ENCODE peak calls at places on chromosomes 4 and X, in five cellular contexts. One of them, this sample, is unnamed.

GRCh38 chr4:184548651-184549341 is 74.4 kb upstream of the IRF2 start:
- DNase-seq in RWPE1: no peak
- DNase-seq in cardiac fibroblast: no peak
- DNase-seq in HCT116: no peak
- DNase-seq in K562: no peak
- DNase-seq in this sample: no peak

GRCh38 chr4:120156115-120156718 is 89.6 kb upstream of the MAD2L1 start:
- DNase-seq in cardiac fibroblast: peak
- DNase-seq in RWPE1: peak
- DNase-seq in HCT116: peak
- DNase-seq in K562: peak
- DNase-seq in this sample: peak

GRCh38 chr4:13092702-13093101 is 391.4 kb downstream of the RAB28 start:
- DNase-seq in HCT116: no peak
- DNase-seq in RWPE1: no peak
- DNase-seq in cardiac fibroblast: no peak
- DNase-seq in K562: no peak
- DNase-seq in this sample: no peak

GRCh38 chr4:169079942-169080827 is 70.1 kb upstream of the CBR4 start:
- DNase-seq in K562: peak
- DNase-seq in HCT116: no peak
- DNase-seq in RWPE1: no peak
- DNase-seq in cardiac fibroblast: peak
- DNase-seq in this sample: no peak

GRCh38 chrX:48468247-48468671 is 1.8 kb downstream of the SLC38A5 start:
- DNase-seq in RWPE1: no peak
- DNase-seq in cardiac fibroblast: no peak
- DNase-seq in HCT116: no peak
- DNase-seq in K562: peak
- DNase-seq in this sample: no peak

GRCh38 chrX:22686138-22686541 is 313.6 kb upstream of the DDX53 start:
- DNase-seq in cardiac fibroblast: peak
- DNase-seq in K562: no peak
- DNase-seq in HCT116: no peak
- DNase-seq in RWPE1: no peak
- DNase-seq in this sample: peak

GRCh38 chrX:50594788-50595187 is 124.2 kb upstream of the DGKK start:
- DNase-seq in cardiac fibroblast: peak
- DNase-seq in RWPE1: no peak
- DNase-seq in K562: no peak
- DNase-seq in HCT116: no peak
- DNase-seq in this sample: no peak

GRCh38 chrX:1358793-1359476 is 22.4 kb downstream of the IL3RA start:
- DNase-seq in HCT116: no peak
- DNase-seq in K562: no peak
- DNase-seq in cardiac fibroblast: no peak
- DNase-seq in RWPE1: no peak
- DNase-seq in this sample: no peak

GRCh38 chr4:110005461-110006056 is 92.9 kb downstream of the EGF start:
- DNase-seq in RWPE1: peak
- DNase-seq in HCT116: peak
- DNase-seq in cardiac fibroblast: peak
- DNase-seq in K562: peak
- DNase-seq in this sample: peak

GRCh38 chr4:72424006-72424405 is 145.0 kb downstream of the ADAMTS3 start:
- DNase-seq in K562: no peak
- DNase-seq in cardiac fibroblast: no peak
- DNase-seq in HCT116: no peak
- DNase-seq in RWPE1: no peak
- DNase-seq in this sample: no peak

GRCh38 chrX:50638123-50638522 is 167.5 kb upstream of the DGKK start:
- DNase-seq in cardiac fibroblast: peak
- DNase-seq in K562: no peak
- DNase-seq in HCT116: no peak
- DNase-seq in RWPE1: no peak
- DNase-seq in this sample: no peak

GRCh38 chrX:118325453-118325852 is 20.5 kb upstream of the WDR44 start:
- DNase-seq in cardiac fibroblast: peak
- DNase-seq in RWPE1: peak
- DNase-seq in K562: peak
- DNase-seq in HCT116: no peak
- DNase-seq in this sample: no peak

GRCh38 chr4:25234390-25235367 is 846 bp downstream of the PI4K2B start:
- DNase-seq in cardiac fibroblast: peak
- DNase-seq in HCT116: peak
- DNase-seq in RWPE1: peak
- DNase-seq in K562: peak
- DNase-seq in this sample: peak

GRCh38 chr4:152894673-152895072 is 41.5 kb upstream of the FHDC1 start:
- DNase-seq in HCT116: peak
- DNase-seq in K562: no peak
- DNase-seq in RWPE1: peak
- DNase-seq in cardiac fibroblast: peak
- DNase-seq in this sample: no peak

GRCh38 chr4:26116057-26116456 is 202.0 kb downstream of the SMIM20 start:
- DNase-seq in cardiac fibroblast: no peak
- DNase-seq in HCT116: no peak
- DNase-seq in RWPE1: peak
- DNase-seq in K562: no peak
- DNase-seq in this sample: no peak

GRCh38 chr4:76579596-76580375 is 144.8 kb downstream of the SHROOM3 start:
- DNase-seq in K562: no peak
- DNase-seq in RWPE1: no peak
- DNase-seq in cardiac fibroblast: no peak
- DNase-seq in HCT116: no peak
- DNase-seq in this sample: no peak

GRCh38 chr4:181582595-181582994 is 660.6 kb upstream of the TENM3 start:
- DNase-seq in cardiac fibroblast: no peak
- DNase-seq in HCT116: no peak
- DNase-seq in RWPE1: no peak
- DNase-seq in K562: peak
- DNase-seq in this sample: no peak

GRCh38 chr4:72689929-72690328 is 120.9 kb upstream of the ADAMTS3 start:
- DNase-seq in RWPE1: no peak
- DNase-seq in cardiac fibroblast: no peak
- DNase-seq in K562: no peak
- DNase-seq in HCT116: no peak
- DNase-seq in this sample: no peak

GRCh38 chrX:39196192-39197102 is 395.2 kb downstream of the MID1IP1 start:
- DNase-seq in RWPE1: peak
- DNase-seq in K562: peak
- DNase-seq in HCT116: peak
- DNase-seq in cardiac fibroblast: peak
- DNase-seq in this sample: peak

GRCh38 chr4:105140684-105141490 is 5.8 kb upstream of the TET2 start:
- DNase-seq in cardiac fibroblast: peak
- DNase-seq in HCT116: no peak
- DNase-seq in RWPE1: peak
- DNase-seq in K562: no peak
- DNase-seq in this sample: no peak

GRCh38 chr4:78665216-78665615 is 110.9 kb upstream of the BMP2K start:
- DNase-seq in K562: peak
- DNase-seq in RWPE1: no peak
- DNase-seq in cardiac fibroblast: no peak
- DNase-seq in HCT116: no peak
- DNase-seq in this sample: no peak

GRCh38 chrX:67607436-67607835 is 63.6 kb downstream of the AR start:
- DNase-seq in cardiac fibroblast: no peak
- DNase-seq in RWPE1: no peak
- DNase-seq in K562: no peak
- DNase-seq in HCT116: no peak
- DNase-seq in this sample: peak

GRCh38 chrX:14832591-14832990 is 40.3 kb downstream of the FANCB start:
- DNase-seq in cardiac fibroblast: peak
- DNase-seq in HCT116: no peak
- DNase-seq in RWPE1: no peak
- DNase-seq in K562: no peak
- DNase-seq in this sample: no peak

GRCh38 chr4:13597604-13598003 is 29.9 kb downstream of the BOD1L1 start:
- DNase-seq in cardiac fibroblast: no peak
- DNase-seq in HCT116: no peak
- DNase-seq in RWPE1: no peak
- DNase-seq in K562: no peak
- DNase-seq in this sample: no peak

GRCh38 chr4:145177511-145177905 is 2.9 kb downstream of the OTUD4 start:
- DNase-seq in K562: no peak
- DNase-seq in cardiac fibroblast: peak
- DNase-seq in HCT116: no peak
- DNase-seq in RWPE1: no peak
- DNase-seq in this sample: no peak

DNA sequence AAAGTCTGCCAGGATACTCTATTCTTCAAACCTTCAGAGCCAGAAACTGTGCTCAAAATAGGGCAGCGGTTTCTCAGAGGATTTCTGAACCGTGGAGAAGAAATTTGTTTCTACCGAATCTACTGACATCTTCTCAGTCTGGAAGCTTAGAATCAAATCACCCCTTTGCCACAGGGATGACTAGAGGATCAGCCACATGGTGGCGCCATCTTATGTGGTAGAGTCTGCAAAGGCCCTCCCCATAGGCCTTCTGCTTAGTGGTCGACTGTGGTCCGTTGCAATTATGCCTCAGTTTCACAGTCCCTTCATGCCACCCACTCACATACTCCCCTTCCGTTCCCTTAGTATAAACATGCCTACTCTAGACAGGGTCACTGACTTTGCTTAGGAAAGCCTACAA is 680.7 kb upstream of the SPANXN1 start:
- DNase-seq in cardiac fibroblast: no peak
- DNase-seq in RWPE1: no peak
- DNase-seq in K562: no peak
- DNase-seq in HCT116: no peak
- DNase-seq in this sample: no peak
- TF ChIP-seq CTCF in cardiac fibroblast: no peak
- TF ChIP-seq CTCF in RWPE1: no peak
- TF ChIP-seq CTCF in K562: no peak
- TF ChIP-seq CTCF in HCT116: no peak
- TF ChIP-seq CTCF in this sample: no peak

GRCh38 chrX:121254336-121254735 is 206.9 kb downstream of the GLUD2 start:
- DNase-seq in cardiac fibroblast: peak
- DNase-seq in RWPE1: no peak
- DNase-seq in HCT116: no peak
- DNase-seq in K562: no peak
- DNase-seq in this sample: no peak
- TF ChIP-seq CTCF in cardiac fibroblast: peak
- TF ChIP-seq CTCF in RWPE1: no peak
- TF ChIP-seq CTCF in HCT116: no peak
- TF ChIP-seq CTCF in K562: peak
- TF ChIP-seq CTCF in this sample: no peak

GRCh38 chr4:183388777-183389176 is 55.7 kb upstream of the CDKN2AIP start:
- DNase-seq in RWPE1: no peak
- DNase-seq in K562: no peak
- DNase-seq in HCT116: no peak
- DNase-seq in cardiac fibroblast: no peak
- DNase-seq in this sample: no peak
- TF ChIP-seq CTCF in RWPE1: no peak
- TF ChIP-seq CTCF in K562: no peak
- TF ChIP-seq CTCF in HCT116: no peak
- TF ChIP-seq CTCF in cardiac fibroblast: no peak
- TF ChIP-seq CTCF in this sample: no peak

GRCh38 chr4:38870098-38870850 is 2.7 kb downstream of the FAM114A1 start:
- DNase-seq in HCT116: no peak
- DNase-seq in cardiac fibroblast: no peak
- DNase-seq in RWPE1: no peak
- DNase-seq in K562: no peak
- DNase-seq in this sample: peak

GRCh38 chr4:38876636-38877035 is 9.0 kb downstream of the FAM114A1 start:
- DNase-seq in RWPE1: no peak
- DNase-seq in K562: no peak
- DNase-seq in HCT116: no peak
- DNase-seq in cardiac fibroblast: no peak
- DNase-seq in this sample: no peak

GRCh38 chr4:38871593-38871992 is 4.0 kb downstream of the FAM114A1 start:
- DNase-seq in K562: no peak
- DNase-seq in RWPE1: no peak
- DNase-seq in HCT116: no peak
- DNase-seq in cardiac fibroblast: no peak
- DNase-seq in this sample: no peak

GRCh38 chr4:38872620-38873019 is 5.0 kb downstream of the FAM114A1 start:
- DNase-seq in K562: no peak
- DNase-seq in HCT116: no peak
- DNase-seq in cardiac fibroblast: peak
- DNase-seq in RWPE1: no peak
- DNase-seq in this sample: peak

DNA sequence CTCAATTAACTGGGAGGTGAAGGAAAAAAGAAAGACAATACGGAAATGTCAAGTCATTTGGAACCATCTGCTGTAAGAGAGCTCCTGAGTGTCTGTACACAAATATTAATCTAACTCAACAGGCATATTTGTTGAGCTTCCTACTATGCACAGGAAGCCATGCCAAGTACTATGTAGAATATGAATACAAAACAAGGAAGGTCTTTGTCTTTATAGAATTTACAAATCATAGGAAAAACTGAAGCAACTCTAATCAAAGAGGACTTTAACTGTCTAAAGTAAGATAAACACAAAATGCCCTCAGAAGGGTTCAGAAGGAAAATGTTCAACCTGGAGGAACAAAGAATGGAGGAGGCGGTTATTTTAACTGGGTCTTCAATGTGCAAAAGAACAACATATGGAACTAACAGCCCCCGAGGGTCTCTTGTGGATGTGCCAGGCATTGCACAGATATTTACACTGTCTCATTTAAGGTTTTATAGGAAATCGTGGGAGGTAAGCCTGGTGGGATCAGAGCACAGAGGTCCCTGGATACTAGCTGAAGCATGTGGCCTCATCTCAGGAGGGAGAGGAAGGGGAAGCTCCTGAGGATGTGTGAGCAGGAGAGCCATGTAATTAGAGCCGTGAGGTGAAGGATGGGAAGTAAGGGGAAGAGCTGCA is 5.8 kb downstream of the FAM114A1 start:
- DNase-seq in K562: no peak
- DNase-seq in cardiac fibroblast: no peak
- DNase-seq in HCT116: no peak
- DNase-seq in RWPE1: no peak
- DNase-seq in this sample: no peak
- TF ChIP-seq CTCF in K562: peak
- TF ChIP-seq CTCF in cardiac fibroblast: no peak
- TF ChIP-seq CTCF in HCT116: no peak
- TF ChIP-seq CTCF in RWPE1: no peak
- TF ChIP-seq CTCF in this sample: peak

GRCh38 chrX:149508467-149508866 is 3.4 kb upstream of the IDS start:
- DNase-seq in K562: no peak
- DNase-seq in RWPE1: no peak
- DNase-seq in cardiac fibroblast: no peak
- DNase-seq in HCT116: no peak
- DNase-seq in this sample: no peak

GRCh38 chrX:149506349-149506748 is 1.2 kb upstream of the IDS start:
- DNase-seq in K562: no peak
- DNase-seq in RWPE1: no peak
- DNase-seq in cardiac fibroblast: no peak
- DNase-seq in HCT116: no peak
- DNase-seq in this sample: no peak

GRCh38 chrX:149504915-149505651 is at the start of gene IDS:
- DNase-seq in HCT116: peak
- DNase-seq in K562: peak
- DNase-seq in cardiac fibroblast: peak
- DNase-seq in RWPE1: peak
- DNase-seq in this sample: no peak

GRCh38 chrX:149505671-149506070 is 565 bp upstream of the IDS start:
- DNase-seq in cardiac fibroblast: no peak
- DNase-seq in RWPE1: no peak
- DNase-seq in HCT116: no peak
- DNase-seq in K562: no peak
- DNase-seq in this sample: no peak

GRCh38 chrX:149504226-149504914 is 736 bp downstream of the IDS start:
- DNase-seq in HCT116: no peak
- DNase-seq in cardiac fibroblast: no peak
- DNase-seq in RWPE1: no peak
- DNase-seq in K562: peak
- DNase-seq in this sample: no peak
- TF ChIP-seq CTCF in HCT116: no peak
- TF ChIP-seq CTCF in cardiac fibroblast: peak
- TF ChIP-seq CTCF in RWPE1: no peak
- TF ChIP-seq CTCF in K562: peak
- TF ChIP-seq CTCF in this sample: peak